ENCODE peak calls at places on chromosomes 1 and 21, in eight cellular contexts. Z is tibial nerve; V is neural crest cell; F is GM10248; Y is mucosa of gallbladder; X is stimulated activated CD4-positive, alpha-beta T cell treated with anti-CD3 and anti-CD28 coated beads, Interleukin-15, amount 100 ng/mL, for 1 hour; U is suprapubic skin; K is lung. M is an unnamed sample.

GRCh38 chr1:3924871-3925655 is 25.0 kb upstream of the C1orf174 start:
- DNase-seq in Z (no peak), K (no peak), F (no peak), X (no peak), Y (no peak), U (no peak), V (no peak), M (no peak)

GRCh38 chr1:101066260-101066936 is 40.8 kb upstream of the DPH5 start:
- DNase-seq in Z (no peak), K (no peak), F (no peak), Y (no peak), U (no peak), X (no peak), V (no peak), M (no peak)

GRCh38 chr21:36069713-36070573 is at the start of gene CBR1:
- DNase-seq in V (no peak), X (peak), Y (peak), F (peak), Z (peak), U (peak), K (peak), M (peak)

GRCh38 chr1:95233321-95233736 is 681 bp upstream of the RWDD3 start:
- DNase-seq in X (no peak), K (no peak), Z (peak), Y (peak), U (no peak), V (no peak), F (no peak), M (peak)

GRCh38 chr1:186002426-186002825 is 268.2 kb downstream of the HMCN1 start:
- DNase-seq in U (no peak), Y (no peak), Z (no peak), K (no peak), X (no peak), V (no peak), F (no peak), M (no peak)

GRCh38 chr1:161835963-161836362 is 69.8 kb downstream of the ATF6 start:
- DNase-seq in U (no peak), Y (no peak), X (no peak), V (no peak), K (no peak), F (no peak), Z (no peak), M (no peak)

GRCh38 chr1:159473335-159473734 is 33.8 kb downstream of the OR10J1 start:
- DNase-seq in Y (no peak), K (no peak), Z (no peak), U (no peak), V (no peak), F (no peak), X (no peak), M (no peak)

GRCh38 chr1:229408458-229409037 is 25.3 kb downstream of the ACTA1 start:
- DNase-seq in V (no peak), X (no peak), Z (no peak), K (no peak), U (no peak), F (no peak), Y (no peak), M (no peak)

GRCh38 chr1:37853157-37853556 is 6.2 kb downstream of the MTF1 start:
- DNase-seq in U (no peak), F (no peak), K (no peak), Z (no peak), V (no peak), Y (no peak), X (no peak), M (no peak)

GRCh38 chr1:13651279-13651678 is 48.7 kb upstream of the PRDM2 start:
- DNase-seq in X (no peak), F (no peak), U (no peak), Y (no peak), Z (no peak), K (no peak), V (no peak), M (no peak)

GRCh38 chr21:14602418-14602987 is 56.4 kb upstream of the SAMSN1 start:
- DNase-seq in K (no peak), Z (no peak), Y (no peak), X (no peak), F (peak), U (no peak), V (no peak), M (no peak)

GRCh38 chr1:36669297-36669696 is 186.6 kb upstream of the CSF3R start:
- DNase-seq in F (no peak), K (no peak), Y (no peak), U (peak), V (no peak), X (no peak), Z (no peak), M (no peak)

GRCh38 chr1:19512545-19512944 is 27.2 kb upstream of the CAPZB start:
- DNase-seq in U (no peak), X (no peak), K (no peak), Z (no peak), V (no peak), Y (no peak), F (no peak), M (no peak)

GRCh38 chr1:57421366-57421765 is 2.5 kb downstream of the DAB1 start:
- DNase-seq in U (no peak), Y (no peak), Z (no peak), V (no peak), X (no peak), K (no peak), F (no peak), M (no peak)

GRCh38 chr1:98906761-98907301 is 97.8 kb downstream of the PLPPR5 start:
- DNase-seq in X (no peak), V (no peak), Y (no peak), U (no peak), F (no peak), Z (no peak), K (no peak), M (no peak)

GRCh38 chr1:112798293-112798692 is 83.2 kb upstream of the PPM1J start:
- DNase-seq in V (no peak), Z (no peak), U (no peak), K (no peak), F (no peak), X (no peak), Y (no peak), M (no peak)

GRCh38 chr1:193183019-193183643 is 3.3 kb downstream of the B3GALT2 start:
- DNase-seq in V (peak), Y (no peak), K (no peak), U (no peak), X (no peak), F (peak), Z (no peak), M (no peak)

GRCh38 chr1:208525417-208525816 is 281.2 kb upstream of the PLXNA2 start:
- DNase-seq in K (no peak), Y (no peak), V (no peak), F (no peak), Z (no peak), X (no peak), U (no peak), M (no peak)

GRCh38 chr1:9730096-9730901 is 78.8 kb downstream of the PIK3CD start:
- DNase-seq in K (peak), X (no peak), Z (peak), U (no peak), Y (no peak), F (no peak), V (no peak), M (peak)

GRCh38 chr1:171279234-171279633 is 30.9 kb downstream of the FMO1 start:
- DNase-seq in K (no peak), X (no peak), U (no peak), Y (no peak), Z (no peak), F (no peak), V (no peak), M (no peak)

GRCh38 chr1:45326627-45327591 is at the start of gene HPDL:
- DNase-seq in K (peak), F (peak), Y (peak), Z (peak), V (peak), U (peak), X (no peak), M (peak)

GRCh38 chr1:8321612-8322011 is 3.7 kb downstream of the SLC45A1 start:
- DNase-seq in Y (no peak), V (no peak), U (no peak), Z (no peak), F (no peak), X (no peak), K (no peak), M (no peak)

GRCh38 chr1:177385760-177386698 is 215.3 kb downstream of the BRINP2 start:
- DNase-seq in V (no peak), F (no peak), K (no peak), X (no peak), Z (no peak), U (no peak), Y (no peak), M (no peak)

GRCh38 chr1:59368007-59368670 is 71.2 kb downstream of the FGGY start:
- DNase-seq in Y (no peak), F (no peak), U (no peak), K (no peak), V (no peak), X (no peak), Z (no peak), M (no peak)

GRCh38 chr1:44546403-44547053 is 127.8 kb downstream of the TMEM53 start:
- DNase-seq in K (no peak), X (no peak), V (no peak), Z (no peak), U (no peak), F (no peak), Y (no peak), M (no peak)

GRCh38 chr1:166490437-166490784 is 323.6 kb upstream of the FAM78B start:
- DNase-seq in U (no peak), Z (no peak), K (no peak), Y (no peak), X (no peak), F (peak), V (no peak), M (no peak)

GRCh38 chr1:25232866-25233784 is 823 bp upstream of the SYF2 start:
- DNase-seq in F (peak), V (peak), Z (peak), K (peak), X (no peak), U (peak), Y (peak), M (peak)

GRCh38 chr1:246680696-246681127 is 43.5 kb upstream of the SCCPDH start:
- DNase-seq in F (no peak), X (no peak), U (no peak), Z (no peak), Y (no peak), K (no peak), V (no peak), M (no peak)

GRCh38 chr1:236543065-236543669 is 19.4 kb downstream of the LGALS8 start:
- DNase-seq in Y (no peak), X (no peak), V (no peak), Z (no peak), K (no peak), F (no peak), U (no peak), M (no peak)

GRCh38 chr1:12161662-12162458 is 4.9 kb upstream of the TNFRSF1B start:
- DNase-seq in U (peak), V (no peak), Y (peak), Z (peak), F (peak), X (peak), K (peak), M (peak)

GRCh38 chr1:44276006-44276405 is 62.7 kb downstream of the DMAP1 start:
- DNase-seq in F (no peak), Y (no peak), K (no peak), X (no peak), Z (no peak), V (no peak), U (no peak), M (no peak)

GRCh38 chr1:174942547-174943255 is 57.0 kb upstream of the CACYBP start:
- DNase-seq in K (peak), V (no peak), Y (no peak), F (no peak), Z (peak), U (no peak), X (no peak), M (no peak)

GRCh38 chr1:201501812-201502510 is 5.0 kb downstream of the CSRP1 start:
- DNase-seq in Z (no peak), X (no peak), F (no peak), K (no peak), U (no peak), V (no peak), Y (peak), M (no peak)

GRCh38 chr1:17405898-17406759 is 33.3 kb downstream of the RCC2 start:
- DNase-seq in X (no peak), F (peak), K (peak), Z (peak), U (no peak), V (peak), Y (peak), M (no peak)

GRCh38 chr1:211527888-211528287 is 35.9 kb upstream of the RD3 start:
- DNase-seq in U (no peak), Z (no peak), K (no peak), X (no peak), V (no peak), F (no peak), Y (no peak), M (no peak)

GRCh38 chr1:160167580-160167979 is 16.2 kb downstream of the ATP1A4 start:
- DNase-seq in Y (no peak), X (no peak), V (no peak), F (no peak), K (no peak), U (no peak), Z (no peak), M (no peak)